ENCODE peak calls at places on chromosomes 7 and 10, in eight cellular contexts. V is tibial nerve; Z is GM23248; T is CD8-positive, alpha-beta T cell; N is IMR-90; F is CD4-positive, CD25-positive, alpha-beta regulatory T cell; K is heart left ventricle; I is cardiac muscle cell. W is an unnamed sample. For H3K4me1, the result is how much of the 10 kb centered on the place peaks cover.

GRCh38 chr10:62005687-62006086 is 104.2 kb downstream of the ARID5B start:
- DNase-seq in V (no peak), Z (no peak), T (no peak), N (no peak), F (no peak), K (no peak), I (no peak), W (no peak)

GRCh38 chr7:157494506-157495176 is 157.8 kb downstream of the DNAJB6 start:
- DNase-seq in V (no peak), Z (no peak), T (no peak), N (no peak), F (no peak), K (no peak), I (no peak), W (no peak)

GRCh38 chr10:133100706-133101463 is 13.2 kb downstream of the ADGRA1 start:
- DNase-seq in V (no peak), Z (peak), T (peak), N (no peak), F (no peak), K (no peak), I (no peak), W (no peak)

GRCh38 chr7:143975617-143976016 is 21.0 kb downstream of the OR2F1 start:
- DNase-seq in V (no peak), Z (peak), T (no peak), N (peak), F (no peak), K (no peak), I (peak), W (no peak)

GRCh38 chr7:11298220-11298619 is 324.5 kb downstream of the PHF14 start:
- DNase-seq in V (no peak), Z (no peak), T (no peak), N (no peak), F (no peak), K (no peak), I (no peak), W (no peak)

GRCh38 chr10:35413985-35414861 is 77.9 kb downstream of the CCNY start:
- DNase-seq in V (no peak), Z (peak), T (no peak), N (peak), F (no peak), K (no peak), I (no peak), W (peak)

GRCh38 chr10:71918992-71919391 is 45.2 kb upstream of the CHST3 start:
- DNase-seq in V (no peak), Z (no peak), T (no peak), N (no peak), F (no peak), K (no peak), I (no peak), W (no peak)

GRCh38 chr7:87110778-87111177 is 41.5 kb upstream of the DMTF1 start:
- DNase-seq in V (no peak), Z (peak), T (no peak), N (peak), F (no peak), K (no peak), I (peak), W (peak)

GRCh38 chr7:11716185-11716584 is 115.8 kb downstream of the THSD7A start:
- DNase-seq in V (no peak), Z (peak), T (no peak), N (no peak), F (no peak), K (no peak), I (peak), W (peak)

GRCh38 chr10:57983226-57983870 is 284.3 kb downstream of the IPMK start:
- DNase-seq in V (no peak), Z (peak), T (no peak), N (peak), F (no peak), K (no peak), I (no peak), W (peak)

GRCh38 chr10:75632750-75633462 is 201.5 kb downstream of the LRMDA start:
- DNase-seq in V (no peak), Z (peak), T (no peak), N (no peak), F (no peak), K (peak), I (peak), W (peak)

GRCh38 chr7:26292768-26293560 is 1.3 kb downstream of the SNX10 start:
- DNase-seq in V (no peak), Z (no peak), T (no peak), N (no peak), F (no peak), K (no peak), I (no peak), W (no peak)

DNA sequence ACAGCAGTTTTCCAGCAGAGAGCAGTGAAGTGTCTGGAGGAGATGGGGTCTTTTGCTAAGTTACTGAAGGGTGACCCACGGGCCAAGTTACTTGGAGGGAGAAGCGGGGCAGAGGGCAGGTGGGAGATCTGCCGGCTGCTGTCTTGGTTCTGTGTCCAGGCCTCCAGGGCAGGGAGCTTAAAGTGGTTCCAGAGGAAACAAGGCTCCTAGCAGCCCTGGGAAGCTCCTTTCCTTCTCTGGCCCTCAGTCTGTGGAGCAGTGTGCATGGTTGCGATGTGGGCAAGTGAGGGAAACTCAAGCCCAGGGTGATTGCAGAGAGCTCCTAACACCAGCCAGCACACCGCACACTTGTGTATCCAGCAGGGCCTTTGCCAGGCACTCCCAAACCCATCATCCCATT is 6.3 kb downstream of the GHRHR start:
- DNase-seq in V (no peak), Z (no peak), T (no peak), N (no peak), F (no peak), K (no peak), I (no peak), W (no peak)
- H3K27ac ChIP-seq in V (no peak), Z (no peak), T (no peak), N (no peak), F (no peak), K (no peak), I (no peak), W (no peak)

DNA sequence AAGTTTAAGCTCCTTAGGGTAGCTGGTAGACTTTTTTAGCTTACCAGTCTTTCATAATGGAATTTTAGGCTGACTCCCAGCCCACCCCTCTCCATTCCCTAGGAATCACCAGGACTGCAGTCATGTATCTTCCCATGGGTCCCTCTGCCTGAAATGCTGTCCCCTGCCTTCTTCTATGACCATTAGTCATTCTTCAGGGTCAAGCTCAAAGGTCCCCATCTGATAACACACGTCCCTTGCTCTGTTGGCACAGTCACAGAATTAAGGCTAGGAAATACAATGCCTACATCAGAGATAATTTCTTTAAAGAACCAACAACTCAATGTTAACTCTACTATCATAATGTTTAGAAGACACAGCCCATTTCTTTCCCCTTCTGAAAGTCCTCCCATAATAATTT is 140.6 kb downstream of the RAPGEF5 start:
- DNase-seq in V (no peak), Z (no peak), T (no peak), N (no peak), F (no peak), K (no peak), I (no peak), W (no peak)
- H3K4me1 ChIP-seq in V (half or more), Z (under half), T (under half), N (under half), F (under half), K (under half), I (under half), W (under half)

DNA sequence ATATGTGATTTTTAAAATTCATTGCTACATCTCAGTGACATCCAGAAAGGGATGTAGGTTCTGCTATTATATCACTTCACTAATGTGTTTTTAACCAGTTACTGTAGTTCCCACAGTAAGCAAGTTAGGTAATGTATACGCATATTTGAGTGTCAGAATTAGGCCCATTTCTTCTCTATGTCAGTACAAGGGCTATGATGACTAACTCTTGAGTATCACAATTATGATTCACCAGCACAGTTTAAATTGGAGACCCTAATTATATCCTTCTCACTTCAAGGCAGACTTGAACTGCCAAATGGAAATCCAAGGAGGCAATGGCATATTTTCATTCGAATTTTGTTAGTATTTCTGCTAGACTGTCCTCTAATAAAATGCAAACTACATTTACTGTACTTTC is 23.6 kb downstream of the BZW2 start:
- DNase-seq in V (no peak), Z (peak), T (no peak), N (peak), F (no peak), K (no peak), I (peak), W (peak)
- H3K27ac ChIP-seq in V (no peak), Z (peak), T (no peak), N (peak), F (no peak), K (no peak), I (no peak), W (peak)

DNA sequence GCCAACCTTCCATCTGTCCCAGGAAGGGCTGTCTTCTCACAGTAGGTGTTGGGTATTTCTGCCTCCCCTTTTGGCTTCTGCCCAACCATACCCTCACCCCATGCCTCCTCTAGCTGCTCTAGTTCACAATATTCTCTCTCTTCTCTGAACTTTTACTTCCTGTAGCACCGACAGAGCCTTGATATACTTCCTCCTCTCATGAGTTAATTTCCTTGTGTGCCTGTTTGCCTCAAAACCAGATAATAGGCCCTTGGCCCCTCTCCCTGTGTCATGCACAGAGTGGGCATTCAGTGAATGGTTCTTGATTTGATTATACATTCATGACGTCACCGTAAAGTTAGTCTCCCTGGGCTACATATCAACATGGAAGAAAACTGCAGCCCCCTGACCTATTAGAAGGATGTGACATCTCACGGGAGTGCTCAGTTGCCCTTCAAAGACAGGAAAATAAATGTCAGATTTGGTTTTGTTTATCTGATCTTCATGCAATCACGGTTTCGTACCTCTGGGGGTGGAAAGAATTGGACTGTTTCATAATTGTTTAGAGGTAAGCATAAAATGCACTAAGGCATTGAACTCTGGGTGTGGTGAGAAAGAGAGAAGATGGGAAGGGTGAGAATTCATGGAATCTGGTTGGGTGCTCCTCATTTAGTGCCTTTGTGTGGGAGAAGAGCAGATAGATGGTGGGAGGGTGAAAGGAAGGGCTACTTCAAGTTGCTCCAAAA is 127.6 kb downstream of the ITIH5 start:
- DNase-seq in V (no peak), Z (no peak), T (no peak), N (no peak), F (peak), K (no peak), I (no peak), W (no peak)
- H3K4me1 ChIP-seq in V (under half), Z (under half), T (under half), N (under half), F (under half), K (under half), I (under half), W (under half)

GRCh38 chr10:88840104-88840503 is 11.5 kb downstream of the ANKRD22 start:
- DNase-seq in V (no peak), Z (no peak), T (no peak), N (no peak), F (no peak), K (no peak), I (peak), W (no peak)

GRCh38 chr10:88843171-88843570 is 8.5 kb downstream of the ANKRD22 start:
- DNase-seq in V (no peak), Z (no peak), T (no peak), N (no peak), F (no peak), K (no peak), I (no peak), W (no peak)

GRCh38 chr10:88838766-88839165 is 12.9 kb downstream of the ANKRD22 start:
- DNase-seq in V (no peak), Z (no peak), T (no peak), N (no peak), F (no peak), K (no peak), I (no peak), W (no peak)

GRCh38 chr10:88841316-88842111 is 10.1 kb downstream of the ANKRD22 start:
- DNase-seq in V (no peak), Z (no peak), T (no peak), N (no peak), F (no peak), K (no peak), I (no peak), W (no peak)

GRCh38 chr10:88840881-88841280 is 10.8 kb downstream of the ANKRD22 start:
- DNase-seq in V (no peak), Z (no peak), T (no peak), N (no peak), F (no peak), K (no peak), I (no peak), W (no peak)
- H3K27ac ChIP-seq in V (no peak), Z (no peak), T (no peak), N (no peak), F (no peak), K (no peak), I (no peak), W (no peak)

DNA sequence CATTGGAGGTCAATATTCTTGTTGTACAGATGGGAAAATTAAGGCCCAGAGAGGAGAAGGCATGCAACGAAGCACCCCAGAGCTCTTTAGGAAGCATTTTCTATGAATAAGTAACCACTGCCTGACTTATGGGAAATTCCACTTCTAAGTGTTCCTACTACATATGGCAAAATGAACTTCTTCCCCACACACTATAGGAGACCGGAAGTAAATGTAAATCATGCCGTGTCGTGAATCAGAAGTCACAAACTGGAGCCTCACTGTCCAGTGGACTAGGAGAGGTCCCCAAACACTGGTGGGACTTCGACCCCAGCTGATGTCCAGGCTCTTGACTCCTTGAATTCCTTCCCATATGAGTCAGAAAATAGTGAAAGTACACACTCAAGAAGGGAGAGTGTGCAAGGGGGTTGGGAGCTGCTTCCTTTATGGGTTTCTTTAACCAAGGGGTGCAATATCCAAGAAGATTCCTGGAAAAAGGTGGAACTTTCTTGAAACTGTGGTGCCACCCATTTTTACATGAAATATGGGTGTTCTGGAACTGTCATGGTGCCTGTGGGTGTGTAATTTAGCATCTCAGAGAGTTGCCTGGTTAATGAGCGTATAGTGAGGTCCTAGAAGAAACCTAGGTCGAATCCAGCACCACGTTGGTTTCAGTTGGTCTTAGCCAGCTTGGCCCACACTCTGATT is 6.7 kb downstream of the RASSF4 start:
- DNase-seq in V (no peak), Z (no peak), T (no peak), N (no peak), F (no peak), K (no peak), I (no peak), W (no peak)
- H3K4me1 ChIP-seq in V (half or more), Z (under half), T (under half), N (under half), F (under half), K (half or more), I (half or more), W (under half)

GRCh38 chr10:29590598-29591415 is 44.0 kb downstream of the SVIL start:
- DNase-seq in V (no peak), Z (peak), T (no peak), N (peak), F (peak), K (no peak), I (peak), W (peak)

GRCh38 chr10:29591416-29591968 is 43.3 kb downstream of the SVIL start:
- DNase-seq in V (no peak), Z (no peak), T (no peak), N (no peak), F (no peak), K (no peak), I (no peak), W (peak)

GRCh38 chr10:29586509-29586908 is 48.3 kb downstream of the SVIL start:
- DNase-seq in V (no peak), Z (no peak), T (no peak), N (no peak), F (no peak), K (no peak), I (no peak), W (no peak)

GRCh38 chr10:29585488-29585976 is 49.2 kb downstream of the SVIL start:
- DNase-seq in V (no peak), Z (peak), T (no peak), N (peak), F (no peak), K (peak), I (peak), W (peak)

DNA sequence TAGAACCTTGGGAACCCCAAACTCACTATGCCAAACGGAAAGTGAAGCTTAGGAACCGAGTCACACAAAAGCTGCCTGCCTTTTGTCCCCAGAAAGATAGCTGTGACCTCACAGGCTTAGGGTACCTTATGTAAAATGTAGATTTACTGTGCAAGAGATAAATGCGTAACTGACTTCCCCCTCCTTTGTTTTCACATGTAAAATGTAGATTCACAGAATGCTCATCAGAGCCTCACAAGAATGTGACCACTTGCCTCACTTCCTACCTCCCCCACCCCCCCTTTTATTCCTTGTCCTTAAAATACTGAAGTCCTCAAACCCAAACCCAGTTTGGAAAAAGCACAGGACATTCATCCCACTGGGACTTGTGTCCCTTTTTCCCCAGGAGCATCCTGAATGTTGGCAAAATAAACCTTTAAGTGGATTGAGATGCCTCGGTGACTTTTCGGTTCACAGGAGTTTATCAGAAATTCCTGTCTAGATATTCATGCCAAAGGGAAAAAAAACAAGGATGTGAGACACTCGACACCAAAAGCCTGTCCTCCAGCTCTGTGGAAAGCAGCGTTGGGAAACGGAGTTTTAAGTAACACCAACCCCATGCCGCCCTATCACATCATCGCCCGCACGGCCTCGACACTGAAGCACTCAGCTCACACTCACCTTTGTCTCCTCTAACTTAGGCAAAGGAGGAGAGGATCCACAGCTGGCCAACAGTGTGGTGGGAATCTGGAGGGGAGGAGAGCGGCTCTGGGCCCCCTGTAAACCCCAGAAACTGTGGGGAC is 45.9 kb downstream of the SVIL start:
- DNase-seq in V (no peak), Z (peak), T (no peak), N (peak), F (no peak), K (no peak), I (peak), W (peak)
- H3K27ac ChIP-seq in V (no peak), Z (peak), T (no peak), N (peak), F (no peak), K (peak), I (peak), W (no peak)

GRCh38 chr7:29270579-29270978 is 76.0 kb downstream of the CHN2 start:
- DNase-seq in V (no peak), Z (no peak), T (no peak), N (no peak), F (no peak), K (no peak), I (peak), W (no peak)

GRCh38 chr7:29270979-29271658 is 76.5 kb downstream of the CHN2 start:
- DNase-seq in V (no peak), Z (no peak), T (no peak), N (no peak), F (no peak), K (no peak), I (peak), W (peak)

GRCh38 chr7:29274156-29275017 is 79.8 kb downstream of the CHN2 start:
- DNase-seq in V (no peak), Z (peak), T (no peak), N (no peak), F (no peak), K (no peak), I (peak), W (peak)

GRCh38 chr7:29265208-29265923 is 70.8 kb downstream of the CHN2 start:
- DNase-seq in V (no peak), Z (peak), T (no peak), N (no peak), F (no peak), K (no peak), I (peak), W (peak)

GRCh38 chr7:29269941-29270340 is 75.4 kb downstream of the CHN2 start:
- DNase-seq in V (no peak), Z (no peak), T (no peak), N (no peak), F (no peak), K (no peak), I (no peak), W (no peak)
- H3K4me1 ChIP-seq in V (under half), Z (under half), T (under half), N (under half), F (under half), K (under half), I (under half), W (under half)